ENCODE peak calls at places on chromosomes 13 and 19, in four cellular contexts. U is NCI-H2081, T is iris pigment epithelial cell, R is uterus. N is an unnamed sample.

GRCh38 chr19:54517483-54517882 is 14.9 kb downstream of the LAIR2 start:
- DNase-seq in R (no peak), T (peak), U (no peak), N (no peak)

GRCh38 chr19:51365211-51366049 is 758 bp downstream of the ETFB start:
- DNase-seq in T (peak), R (peak), U (no peak), N (peak)

GRCh38 chr13:95716231-95716630 is 39.3 kb downstream of the DNAJC3 start:
- DNase-seq in U (no peak), T (no peak), R (no peak), N (no peak)

GRCh38 chr19:38977445-38978314 is 2.1 kb upstream of the FBXO17 start:
- DNase-seq in R (no peak), U (no peak), T (peak), N (no peak)

GRCh38 chr13:29510698-29511438 is 84.6 kb downstream of the SLC7A1 start:
- DNase-seq in R (no peak), T (no peak), U (no peak), N (no peak)

GRCh38 chr19:55353803-55354697 is 469 bp downstream of the COX6B2 start:
- DNase-seq in R (peak), U (no peak), T (peak), N (peak)

GRCh38 chr19:12578641-12579040 is 27.4 kb upstream of the ZNF564 start:
- DNase-seq in T (no peak), R (no peak), U (no peak), N (no peak)

GRCh38 chr19:16620584-16620983 is 7.4 kb downstream of the MED26 start:
- DNase-seq in U (no peak), T (no peak), R (no peak), N (no peak)

GRCh38 chr19:49596954-49597702 is 6.1 kb downstream of the PRR12 start:
- DNase-seq in U (no peak), T (no peak), R (no peak), N (no peak)

GRCh38 chr13:26584713-26585112 is 27.2 kb downstream of the WASF3 start:
- DNase-seq in U (no peak), R (no peak), T (peak), N (peak)